ENCODE peak calls at places on chromosomes 7 and 10, in four cellular contexts. Z is bronchial epithelial cell, S is neural crest cell, L is glutamatergic neuron. R is an unnamed sample.

GRCh38 chr7:155576900-155577508 is 30.6 kb upstream of the CNPY1 start:
- DNase-seq in Z (no peak), S (no peak), L (no peak), R (no peak)

GRCh38 chr7:92880212-92881090 is 44.1 kb upstream of the CDK6 start:
- DNase-seq in Z (peak; percentile 31), S (no peak), L (no peak), R (no peak)

GRCh38 chr10:18005781-18006456 is 54.2 kb downstream of the SLC39A12 start:
- DNase-seq in Z (no peak), S (no peak), L (no peak), R (no peak)

GRCh38 chr7:668139-668871 is 58.2 kb upstream of the DNAAF5 start:
- DNase-seq in Z (no peak), S (no peak), L (no peak), R (no peak)

GRCh38 chr7:65953321-65953720 is 28.7 kb downstream of the GUSB start:
- DNase-seq in Z (no peak), S (no peak), L (no peak), R (no peak)

GRCh38 chr7:70520604-70521003 is 611.3 kb upstream of the GALNT17 start:
- DNase-seq in Z (peak; percentile 58), S (no peak), L (no peak), R (no peak)

GRCh38 chr10:122225324-122225723 is 45.8 kb upstream of the BTBD16 start:
- DNase-seq in Z (no peak), S (no peak), L (no peak), R (no peak)

GRCh38 chr10:125206618-125207017 is 46.3 kb upstream of the CTBP2 start:
- DNase-seq in Z (no peak), S (no peak), L (no peak), R (no peak)

GRCh38 chr10:50540069-50540825 is 83.5 kb downstream of the SGMS1 start:
- DNase-seq in Z (peak; percentile 45), S (no peak), L (no peak), R (no peak)

GRCh38 chr10:6665847-6666246 is 85.8 kb upstream of the PRKCQ start:
- DNase-seq in Z (no peak), S (no peak), L (no peak), R (no peak)

GRCh38 chr10:114755537-114755936 is 66.0 kb upstream of the FHIP2A start:
- DNase-seq in Z (no peak), S (no peak), L (no peak), R (no peak)

GRCh38 chr10:30359373-30360206 is 10.5 kb upstream of the MTPAP start:
- DNase-seq in Z (peak; percentile 72), S (peak; percentile 72), L (peak; percentile 85), R (no peak)

GRCh38 chr10:5498791-5499492 is 428 bp downstream of the CALML5 start:
- DNase-seq in Z (no peak), S (no peak), L (peak; percentile 12), R (no peak)

GRCh38 chr7:39948375-39948774 is 1.7 kb upstream of the CDK13 start:
- DNase-seq in Z (no peak), S (no peak), L (no peak), R (no peak)

GRCh38 chr7:117071597-117071996 is 118.3 kb downstream of the ST7 start:
- DNase-seq in Z (peak; percentile 33), S (no peak), L (no peak), R (no peak)

GRCh38 chr7:90708841-90709317 is 112.8 kb downstream of the CDK14 start:
- DNase-seq in Z (no peak), S (peak; percentile 17), L (peak; percentile 45), R (no peak)

GRCh38 chr10:78630944-78631838 is 437.6 kb upstream of the ZMIZ1 start:
- DNase-seq in Z (no peak), S (no peak), L (no peak), R (no peak)

GRCh38 chr7:26620352-26620751 is 244.0 kb downstream of the SKAP2 start:
- DNase-seq in Z (no peak), S (no peak), L (peak; percentile 35), R (no peak)

GRCh38 chr10:19762026-19762425 is 54.2 kb upstream of the PLXDC2 start:
- DNase-seq in Z (peak; percentile 69), S (no peak), L (no peak), R (no peak)

GRCh38 chr10:112919721-112920120 is 30.3 kb upstream of the TCF7L2 start:
- DNase-seq in Z (peak; percentile 95), S (no peak), L (no peak), R (peak; percentile 80)

GRCh38 chr10:10431422-10432066 is 586.1 kb upstream of the CELF2 start:
- DNase-seq in Z (no peak), S (no peak), L (no peak), R (no peak)

GRCh38 chr7:976901-977325 is 1.6 kb upstream of the COX19 start:
- DNase-seq in Z (no peak), S (no peak), L (no peak), R (no peak)

GRCh38 chr7:99489235-99489634 is 10.8 kb downstream of the ZNF394 start:
- DNase-seq in Z (no peak), S (no peak), L (no peak), R (no peak)

GRCh38 chr10:14608381-14609001 is 166.2 kb downstream of the FAM107B start:
- DNase-seq in Z (no peak), S (no peak), L (no peak), R (no peak)

GRCh38 chr10:20971901-20972300 is 74.8 kb upstream of the NEBL start:
- DNase-seq in Z (peak; percentile 17), S (no peak), L (no peak), R (no peak)

GRCh38 chr10:88131561-88132139 is 268.2 kb downstream of the PTEN start:
- DNase-seq in Z (peak; percentile 91), S (no peak), L (no peak), R (no peak)

GRCh38 chr10:129637841-129638240 is 170.8 kb downstream of the MGMT start:
- DNase-seq in Z (no peak), S (no peak), L (no peak), R (no peak)

GRCh38 chr7:18018296-18019205 is 9.1 kb downstream of the PRPS1L1 start:
- DNase-seq in Z (no peak), S (no peak), L (no peak), R (no peak)

GRCh38 chr10:119355930-119356329 is 148.6 kb downstream of the GRK5 start:
- DNase-seq in Z (peak; percentile 4), S (no peak), L (no peak), R (no peak)